ENCODE peak calls at places on chromosomes 1 and 21, in six cellular contexts. H is adrenal gland, T is GM23248, B is HCT116, K is cardiac muscle cell, W is iPS DF 6.9. Z is an unnamed sample.
A peak's percentile ranks its signal among the peaks of the same experiment; 100 is the strongest.

GRCh38 chr1:75643460-75643859 is 32.5 kb upstream of the SLC44A5 start:
- DNase-seq in K (peak; percentile 0), T (peak; percentile 2), B (no peak), W (no peak), H (no peak), Z (no peak)

GRCh38 chr1:85135456-85135798 is 65.4 kb downstream of the SYDE2 start:
- DNase-seq in K (no peak), W (no peak), H (no peak), T (no peak), B (no peak), Z (peak; percentile 79)

GRCh38 chr1:58397187-58397820 is 149.2 kb downstream of the OMA1 start:
- DNase-seq in B (no peak), H (no peak), T (peak; percentile 92), K (peak; percentile 29), W (no peak), Z (no peak)

GRCh38 chr1:150798509-150798908 is 9.6 kb downstream of the CTSK start:
- DNase-seq in K (no peak), T (peak; percentile 52), B (no peak), W (no peak), H (no peak), Z (no peak)

GRCh38 chr1:89611721-89612120 is 21.2 kb upstream of the LRRC8C start:
- DNase-seq in K (no peak), T (no peak), H (no peak), B (no peak), W (no peak), Z (no peak)

GRCh38 chr1:231918239-231919015 is 291.8 kb downstream of the DISC1 start:
- DNase-seq in K (no peak), B (no peak), H (no peak), W (no peak), T (no peak), Z (peak; percentile 25)

GRCh38 chr1:209249785-209250441 is 333.6 kb upstream of the CAMK1G start:
- DNase-seq in T (no peak), K (no peak), B (no peak), H (no peak), W (no peak), Z (no peak)

GRCh38 chr1:4118746-4119515 is 218.9 kb upstream of the C1orf174 start:
- DNase-seq in W (no peak), T (no peak), B (no peak), H (no peak), K (no peak), Z (no peak)

GRCh38 chr1:925532-926421 is 2.1 kb downstream of the SAMD11 start:
- DNase-seq in K (peak; percentile 57), B (no peak), T (peak; percentile 84), H (no peak), W (no peak), Z (no peak)

GRCh38 chr1:116826818-116827606 is 72.8 kb downstream of the CD2 start:
- DNase-seq in H (no peak), T (no peak), B (no peak), W (no peak), K (peak; percentile 66), Z (peak; percentile 92)

GRCh38 chr1:212760126-212760823 is 31.3 kb downstream of the NSL1 start:
- DNase-seq in T (peak; percentile 51), H (no peak), B (no peak), K (peak; percentile 31), W (peak; percentile 52), Z (no peak)

GRCh38 chr1:92184632-92185031 is 33.1 kb upstream of the C1orf146 start:
- DNase-seq in H (no peak), K (peak; percentile 73), W (no peak), T (peak; percentile 79), B (no peak), Z (no peak)

GRCh38 chr1:18166341-18166740 is 58.7 kb downstream of the IGSF21 start:
- DNase-seq in K (no peak), W (no peak), T (no peak), H (peak; percentile 72), B (no peak), Z (no peak)

GRCh38 chr21:39141502-39141901 is 41.7 kb downstream of the PSMG1 start:
- DNase-seq in T (peak; percentile 47), H (no peak), K (peak; percentile 20), W (no peak), B (no peak), Z (no peak)

GRCh38 chr21:31397515-31397926 is 53.5 kb upstream of the TIAM1 start:
- DNase-seq in H (peak; percentile 6), T (no peak), K (peak; percentile 58), B (no peak), W (no peak), Z (peak; percentile 2)

GRCh38 chr1:55374801-55375616 is 159.8 kb upstream of the USP24 start:
- DNase-seq in W (no peak), T (peak; percentile 63), H (no peak), B (no peak), K (no peak), Z (no peak)

GRCh38 chr1:15656464-15656863 is 27.7 kb upstream of the PLEKHM2 start:
- DNase-seq in H (no peak), W (no peak), K (no peak), B (no peak), T (no peak), Z (no peak)

GRCh38 chr1:183493540-183494245 is 21.4 kb downstream of the SMG7 start:
- DNase-seq in W (no peak), H (peak; percentile 28), B (no peak), K (no peak), T (no peak), Z (no peak)

GRCh38 chr1:8880068-8880676 is 1.7 kb upstream of the ENO1 start:
- DNase-seq in W (no peak), B (no peak), K (peak; percentile 97), H (peak; percentile 86), T (peak; percentile 97), Z (peak; percentile 80)
- H3K4me3 ChIP-seq in W (no peak overlapping the region), B (peak overlapping the region; percentile 29), K (peak overlapping the region; percentile 16), H (no peak overlapping the region), T (peak overlapping the region; percentile 85), Z (no peak overlapping the region)

GRCh38 chr1:227760377-227760776 is 25.1 kb downstream of the SNAP47 start:
- DNase-seq in K (no peak), H (no peak), W (no peak), B (no peak), T (no peak), Z (no peak)
- H3K27ac ChIP-seq in K (no peak overlapping the region), H (peak overlapping the region; percentile 6), W (no peak overlapping the region), B (no peak overlapping the region), T (peak overlapping the region; percentile 68), Z (peak overlapping the region; percentile 42)

DNA sequence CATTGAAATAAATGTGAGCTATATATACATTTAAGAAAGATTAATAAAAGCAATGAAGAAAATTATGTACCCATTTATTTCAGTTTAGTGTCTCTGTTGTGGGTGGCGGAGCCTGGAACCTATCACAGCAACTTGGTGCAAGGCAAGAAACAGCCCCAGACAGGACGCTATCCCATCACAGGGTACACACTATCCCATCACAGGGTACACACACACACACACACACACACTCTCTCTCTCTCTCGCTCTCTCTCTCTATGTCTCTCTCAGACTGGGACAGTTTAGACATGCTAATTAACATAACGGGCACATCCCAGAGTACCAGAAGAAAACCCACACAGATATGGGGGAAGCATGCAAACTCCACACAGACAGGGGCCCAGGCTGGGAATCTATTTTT is 6.5 kb upstream of the IL6R start:
- DNase-seq in B (no peak), H (no peak), K (no peak), W (no peak), T (no peak), Z (no peak)
- H3K4me1 ChIP-seq in B (no peaks in the 10 kb centered on the region), H (no peaks in the 10 kb centered on the region), K (no peaks in the 10 kb centered on the region), W (peaks cover 2% of the 10 kb centered on the region), T (no peaks in the 10 kb centered on the region), Z (no peaks in the 10 kb centered on the region)

DNA sequence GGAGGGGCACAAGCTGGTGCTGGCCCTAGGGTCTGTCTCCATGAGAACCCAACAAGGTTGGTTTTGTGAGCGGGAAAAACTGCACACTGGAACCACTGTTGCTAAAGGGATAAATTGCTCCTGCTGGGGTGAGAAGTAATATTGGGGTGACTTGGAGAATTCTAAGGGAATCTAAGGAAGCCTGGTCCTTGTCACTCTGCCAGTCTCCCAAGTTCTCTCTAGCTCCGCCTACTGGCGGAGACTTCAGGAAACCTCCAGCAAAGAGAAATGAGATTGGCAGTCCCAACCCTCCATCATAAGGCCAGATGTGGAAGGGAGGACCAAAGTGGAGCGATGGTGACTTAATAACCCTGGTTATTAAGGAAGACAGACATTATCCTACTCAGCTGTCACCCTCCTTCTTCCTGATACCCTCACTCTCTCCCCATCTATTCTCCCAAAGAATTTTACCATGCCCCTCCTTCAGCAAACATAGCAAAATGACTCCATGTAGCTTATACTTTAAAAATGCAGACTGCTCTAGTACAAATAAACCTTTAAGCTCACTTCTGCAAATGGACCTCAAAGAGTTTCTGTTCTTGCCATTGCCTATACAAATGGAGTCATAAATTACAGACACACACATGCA is 2.7 kb downstream of the LCE1F start:
- DNase-seq in H (no peak), K (no peak), W (no peak), T (peak; percentile 32), B (peak; percentile 28), Z (peak; percentile 13)
- H3K4me3 ChIP-seq in H (no peak overlapping the region), K (no peak overlapping the region), W (no peak overlapping the region), T (no peak overlapping the region), B (no peak overlapping the region), Z (no peak overlapping the region)

GRCh38 chr1:162236622-162237021 is 140.0 kb downstream of the SPATA46 start:
- DNase-seq in T (no peak), K (no peak), W (no peak), H (no peak), B (no peak), Z (no peak)

GRCh38 chr1:162233937-162234336 is 142.7 kb downstream of the SPATA46 start:
- DNase-seq in K (no peak), T (no peak), H (no peak), W (no peak), B (no peak), Z (no peak)

GRCh38 chr1:162234571-162234970 is 142.1 kb downstream of the SPATA46 start:
- DNase-seq in W (no peak), B (no peak), H (no peak), T (no peak), K (no peak), Z (no peak)

GRCh38 chr1:162236201-162236600 is 140.5 kb downstream of the SPATA46 start:
- DNase-seq in K (no peak), B (no peak), H (no peak), T (peak; percentile 16), W (no peak), Z (no peak)

GRCh38 chr1:162235261-162235780 is 141.3 kb downstream of the SPATA46 start:
- DNase-seq in B (no peak), K (peak; percentile 42), H (peak; percentile 30), T (peak; percentile 90), W (no peak), Z (no peak)
- H3K27ac ChIP-seq in B (no peak overlapping the region), K (no peak overlapping the region), H (no peak overlapping the region), T (peak overlapping the region; percentile 42), W (no peak overlapping the region), Z (no peak overlapping the region)